ENCODE peak calls at places on chromosomes 6 and 20, in seven cellular contexts. O is activated naive CD4-positive, alpha-beta T cell treated with anti-CD3 and anti-CD28 coated beads, Interleukin-2, amount 50 U/mL, for 72 hours; L is small intestine; B is endothelial cell; C is epithelial cell of esophagus; E is suprapubic skin; Y is CD8-positive, alpha-beta memory T cell. X is an unnamed sample.

GRCh38 chr20:32235331-32236047 is 27.8 kb downstream of the POFUT1 start:
- DNase-seq in O (no peak), L (peak), B (no peak), C (no peak), E (no peak), Y (no peak), X (peak)

GRCh38 chr6:71406871-71407860 is 118.6 kb downstream of the OGFRL1 start:
- DNase-seq in O (no peak), L (no peak), B (no peak), C (peak), E (no peak), Y (no peak), X (no peak)

GRCh38 chr20:52103469-52103910 is 88.1 kb downstream of the ZFP64 start:
- DNase-seq in O (peak), L (no peak), B (peak), C (peak), E (no peak), Y (no peak), X (no peak)

GRCh38 chr20:9149087-9149486 is 80.2 kb downstream of the PLCB4 start:
- DNase-seq in O (no peak), L (no peak), B (no peak), C (no peak), E (no peak), Y (no peak), X (no peak)

GRCh38 chr20:56359212-56360132 is 698 bp downstream of the FAM210B start:
- DNase-seq in O (peak), L (peak), B (peak), C (peak), E (peak), Y (peak), X (peak)

GRCh38 chr6:132261354-132261753 is 139.9 kb downstream of the MOXD1 start:
- DNase-seq in O (no peak), L (no peak), B (no peak), C (peak), E (no peak), Y (no peak), X (no peak)

GRCh38 chr20:31473331-31474096 is 1.4 kb downstream of the DEFB124 start:
- DNase-seq in O (no peak), L (no peak), B (no peak), C (no peak), E (no peak), Y (no peak), X (no peak)

GRCh38 chr20:46709459-46710148 is at the start of gene SLC2A10:
- DNase-seq in O (no peak), L (no peak), B (peak), C (no peak), E (peak), Y (no peak), X (peak)

GRCh38 chr6:82988904-82989303 is 76.7 kb downstream of the UBE3D start:
- DNase-seq in O (no peak), L (no peak), B (no peak), C (no peak), E (no peak), Y (no peak), X (no peak)

GRCh38 chr6:36968266-36968977 is 13.9 kb downstream of the PI16 start:
- DNase-seq in O (no peak), L (peak), B (no peak), C (peak), E (no peak), Y (no peak), X (no peak)

GRCh38 chr20:33076662-33077398 is 2.6 kb upstream of the BPIFB4 start:
- DNase-seq in O (no peak), L (no peak), B (peak), C (no peak), E (no peak), Y (no peak), X (peak)

GRCh38 chr20:38862226-38862625 is 56.7 kb downstream of the PPP1R16B start:
- DNase-seq in O (no peak), L (no peak), B (no peak), C (no peak), E (no peak), Y (no peak), X (no peak)

GRCh38 chr6:75024796-75025195 is 181.1 kb downstream of the COL12A1 start:
- DNase-seq in O (no peak), L (no peak), B (no peak), C (peak), E (no peak), Y (no peak), X (no peak)

GRCh38 chr6:150208606-150209352 is 65.9 kb downstream of the PPP1R14C start:
- DNase-seq in O (no peak), L (no peak), B (no peak), C (peak), E (no peak), Y (no peak), X (no peak)

GRCh38 chr20:18665135-18665534 is 77.3 kb downstream of the DTD1 start:
- DNase-seq in O (no peak), L (no peak), B (no peak), C (no peak), E (no peak), Y (no peak), X (no peak)

GRCh38 chr6:169669889-169670288 is 31.9 kb downstream of the WDR27 start:
- DNase-seq in O (no peak), L (no peak), B (no peak), C (no peak), E (no peak), Y (no peak), X (no peak)

GRCh38 chr6:18323935-18324707 is 59.8 kb upstream of the DEK start:
- DNase-seq in O (peak), L (peak), B (peak), C (peak), E (no peak), Y (no peak), X (peak)

GRCh38 chr6:25397406-25397805 is 118.2 kb downstream of the CARMIL1 start:
- DNase-seq in O (no peak), L (no peak), B (no peak), C (no peak), E (no peak), Y (no peak), X (no peak)

GRCh38 chr6:137216875-137217553 is 2.2 kb downstream of the IFNGR1 start:
- DNase-seq in O (no peak), L (peak), B (no peak), C (peak), E (no peak), Y (no peak), X (peak)